ENCODE peak calls at places on chromosomes 6 and 20, in four cellular contexts. I is right lobe of liver, U is testis, Z is GM23338. Y is an unnamed sample.

GRCh38 chr6:126662966-126663365 is 323.1 kb downstream of the CENPW start:
- DNase-seq in I (no peak), U (no peak), Z (no peak), Y (no peak)

GRCh38 chr6:106509420-106510089 is 119.7 kb downstream of the RTN4IP1 start:
- DNase-seq in Z (peak; percentile 82), I (peak; percentile 41), U (no peak), Y (no peak)

GRCh38 chr6:46781478-46782378 is 11.5 kb upstream of the MEP1A start:
- DNase-seq in Z (peak; percentile 85), I (no peak), U (peak; percentile 84), Y (peak; percentile 50)

GRCh38 chr20:36712775-36713174 is 33.1 kb downstream of the NDRG3 start:
- DNase-seq in U (no peak), I (no peak), Z (no peak), Y (no peak)

GRCh38 chr6:155466546-155466945 is 10.9 kb upstream of the NOX3 start:
- DNase-seq in U (no peak), Z (no peak), I (no peak), Y (no peak)

GRCh38 chr6:148513145-148514071 is 170.8 kb downstream of the SASH1 start:
- DNase-seq in I (no peak), U (no peak), Z (peak; percentile 36), Y (no peak)

GRCh38 chr6:73878403-73878802 is 182.4 kb downstream of the CD109 start:
- DNase-seq in U (no peak), I (no peak), Z (no peak), Y (no peak)

GRCh38 chr6:57207141-57207540 is 15.0 kb downstream of the RAB23 start:
- DNase-seq in U (no peak), Z (no peak), I (no peak), Y (no peak)

GRCh38 chr6:107870379-107870778 is 46.3 kb upstream of the SCML4 start:
- DNase-seq in I (no peak), U (no peak), Z (no peak), Y (no peak)

GRCh38 chr20:30500829-30501440 is 756.5 kb upstream of the DEFB115 start:
- DNase-seq in U (no peak), I (no peak), Z (no peak), Y (no peak)

GRCh38 chr20:38728911-38729642 is 4.8 kb downstream of the SLC32A1 start:
- DNase-seq in I (no peak), U (no peak), Z (peak; percentile 96), Y (no peak)

GRCh38 chr6:3023663-3024483 is 24.2 kb downstream of the NQO2 start:
- DNase-seq in Z (peak; percentile 94), I (peak; percentile 92), U (peak; percentile 91), Y (peak; percentile 29)

GRCh38 chr6:67129780-67130179 is 1422.8 kb upstream of the EYS start:
- DNase-seq in I (no peak), U (no peak), Z (peak; percentile 1), Y (no peak)

GRCh38 chr6:46113370-46113769 is 16.4 kb upstream of the ENPP4 start:
- DNase-seq in Z (peak; percentile 41), U (no peak), I (no peak), Y (no peak)

GRCh38 chr6:70811788-70812187 is 144.1 kb downstream of the SMAP1 start:
- DNase-seq in I (no peak), Z (no peak), U (no peak), Y (no peak)

GRCh38 chr20:46512943-46513844 is at the start of gene ZNF334:
- DNase-seq in U (peak; percentile 84), Z (peak; percentile 96), I (peak; percentile 63), Y (peak; percentile 65)

GRCh38 chr6:7401103-7401502 is 11.5 kb downstream of the RIOK1 start:
- DNase-seq in I (no peak), U (no peak), Z (no peak), Y (no peak)

GRCh38 chr20:21105429-21106170 is 558 bp downstream of the LINC00237 start:
- DNase-seq in U (no peak), I (no peak), Z (peak; percentile 83), Y (no peak)

GRCh38 chr6:2478200-2478599 is 232.8 kb upstream of the GMDS start:
- DNase-seq in U (no peak), I (no peak), Z (no peak), Y (no peak)

GRCh38 chr6:118812972-118813371 is 81.0 kb upstream of the ASF1A start:
- DNase-seq in Z (no peak), I (no peak), U (no peak), Y (no peak)

GRCh38 chr6:21732731-21733130 is 139.2 kb downstream of the SOX4 start:
- DNase-seq in I (no peak), U (no peak), Z (no peak), Y (no peak)

GRCh38 chr20:774680-775057 is 6.4 kb upstream of the SLC52A3 start:
- DNase-seq in Z (no peak), I (no peak), U (no peak), Y (no peak)

GRCh38 chr20:7366189-7366588 is 574.1 kb downstream of the HAO1 start:
- DNase-seq in U (no peak), Z (no peak), I (no peak), Y (no peak)

DNA sequence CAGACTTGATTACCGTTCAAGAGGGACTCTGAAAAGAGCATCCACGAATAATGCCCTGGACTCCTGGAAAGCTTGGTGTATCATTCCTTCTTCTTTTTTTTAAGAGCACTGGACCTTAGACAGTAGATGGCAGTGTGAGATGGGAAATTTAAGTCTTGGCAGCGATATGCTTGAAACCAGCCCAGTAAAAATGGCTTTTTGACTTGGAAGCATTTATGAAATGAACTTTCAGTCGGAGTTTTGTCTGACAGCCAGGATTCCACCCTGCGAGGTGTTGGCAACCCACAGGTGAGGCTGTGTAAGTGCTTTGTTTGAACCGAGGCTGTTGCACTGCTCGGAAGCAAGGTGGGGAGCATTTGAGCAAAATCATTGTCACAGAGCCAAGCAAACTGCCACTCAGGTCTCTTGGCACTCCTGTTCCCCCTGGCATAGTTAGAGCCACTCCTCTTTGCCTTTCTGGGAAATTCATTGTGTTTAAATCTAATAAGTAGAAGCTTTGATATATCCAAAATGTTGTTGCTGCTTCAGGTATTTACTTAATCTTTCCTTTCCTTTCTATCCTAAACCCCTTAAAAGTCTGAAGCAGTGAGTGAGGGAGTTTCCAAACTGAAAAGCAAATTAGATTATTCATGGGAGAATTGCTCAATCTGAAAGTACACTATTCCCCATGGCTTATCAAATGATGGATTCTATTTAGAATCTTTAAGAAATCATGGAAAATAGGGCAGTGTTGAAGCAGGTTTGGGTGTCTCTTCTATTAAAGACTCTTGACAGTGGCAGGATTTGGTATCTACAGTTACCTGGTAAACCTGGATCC is 272.8 kb upstream of the SLC35B3 start:
- DNase-seq in Z (peak; percentile 39), I (peak; percentile 81), U (no peak), Y (no peak)
- TF ChIP-seq CTCF in Z (peak; percentile 58), I (peak; percentile 44), U (no peak), Y (peak; percentile 63)

DNA sequence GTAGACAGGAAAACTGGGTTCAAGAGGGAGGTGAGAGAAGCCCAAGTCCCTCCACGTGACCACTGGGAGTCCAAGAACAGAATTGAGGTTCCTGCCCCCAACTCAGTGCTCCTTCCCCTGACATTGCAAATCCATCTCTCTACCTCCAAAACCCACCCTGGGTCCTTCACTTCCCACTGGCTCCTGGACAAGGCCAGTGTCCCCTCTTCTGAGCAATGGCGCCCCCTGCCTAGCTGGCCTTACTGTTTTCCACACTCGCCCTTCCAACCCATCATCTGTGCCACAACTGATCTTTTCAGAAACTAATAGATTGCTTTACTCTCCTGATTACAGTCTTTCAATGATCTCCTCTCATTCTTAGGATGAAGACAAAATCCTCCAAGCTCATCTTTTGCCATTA is 200.3 kb downstream of the ANKRD60 start:
- DNase-seq in Z (peak; percentile 68), I (no peak), U (no peak), Y (no peak)
- TF ChIP-seq CTCF in Z (peak; percentile 69), I (no peak), U (no peak), Y (no peak)

GRCh38 chr20:47801759-47802158 is 16.5 kb upstream of the SULF2 start:
- DNase-seq in I (no peak), U (no peak), Z (no peak), Y (no peak)

GRCh38 chr20:47802226-47802920 is 17.1 kb upstream of the SULF2 start:
- DNase-seq in Z (no peak), I (no peak), U (no peak), Y (no peak)

GRCh38 chr20:47801079-47801478 is 15.8 kb upstream of the SULF2 start:
- DNase-seq in U (no peak), Z (no peak), I (no peak), Y (no peak)

GRCh38 chr20:47799116-47799715 is 13.9 kb upstream of the SULF2 start:
- DNase-seq in U (no peak), Z (no peak), I (no peak), Y (no peak)

DNA sequence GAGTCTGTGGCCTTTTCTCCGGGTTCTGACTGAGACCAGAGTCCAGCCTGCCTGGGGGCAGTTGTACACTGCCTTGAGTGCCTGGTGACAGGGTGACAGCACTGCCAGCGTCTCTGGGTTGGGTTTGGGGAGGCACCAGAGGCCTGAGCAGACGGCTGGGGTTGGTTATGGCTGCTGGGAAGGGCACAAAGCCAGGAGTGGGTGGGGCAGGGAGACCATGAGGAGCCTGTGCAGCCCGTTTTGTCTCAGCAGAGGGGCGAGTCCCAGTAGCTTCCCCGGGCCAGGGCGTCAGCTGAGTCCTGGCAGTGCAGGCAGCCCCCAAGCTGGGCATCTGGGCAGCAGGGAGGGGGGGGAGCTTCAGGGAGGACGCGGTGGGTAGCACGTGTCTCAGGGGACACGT is 15.3 kb upstream of the SULF2 start:
- DNase-seq in Z (no peak), U (no peak), I (no peak), Y (no peak)
- TF ChIP-seq CTCF in Z (no peak), U (no peak), I (no peak), Y (no peak)

DNA sequence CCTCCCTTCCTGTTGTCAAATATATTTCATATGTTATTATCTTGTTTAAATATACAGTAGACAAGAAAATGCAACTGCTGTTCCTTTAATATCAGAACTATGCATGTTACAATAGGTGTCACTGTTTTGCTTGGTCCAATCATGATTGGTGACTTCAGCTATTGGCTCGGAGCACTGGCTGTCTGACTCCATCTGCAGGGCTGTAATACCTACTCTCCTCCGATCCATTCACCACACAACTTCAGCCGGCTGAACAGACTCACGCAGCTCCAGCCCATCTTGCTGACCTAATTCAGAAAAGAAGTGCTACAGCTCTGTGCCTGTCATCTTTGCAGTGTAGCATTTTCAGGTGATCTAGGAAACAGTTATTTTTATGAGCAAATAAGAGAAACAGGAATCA is at the start of gene BTBD3:
- DNase-seq in I (no peak), Z (no peak), U (peak; percentile 80), Y (no peak)
- TF ChIP-seq CTCF in I (no peak), Z (no peak), U (no peak), Y (no peak)

GRCh38 chr6:15296735-15297134 is 50.9 kb downstream of the JARID2 start:
- DNase-seq in U (no peak), Z (no peak), I (no peak), Y (no peak)
- TF ChIP-seq CTCF in U (no peak), Z (no peak), I (no peak), Y (no peak)

GRCh38 chr20:47672886-47673670 is 112.2 kb downstream of the SULF2 start:
- DNase-seq in I (no peak), Z (no peak), U (no peak), Y (no peak)
- TF ChIP-seq CTCF in I (no peak), Z (no peak), U (no peak), Y (no peak)